ENCODE peak calls at places on chromosomes 12 and 14, in seven cellular contexts. Q is sigmoid colon, M is stomach, X is tibial nerve, T is A549, I is transverse colon, Z is HepG2. V is an unnamed sample.

GRCh38 chr12:92987846-92988621 is 58.9 kb upstream of the EEA1 start:
- DNase-seq in Q (no peak), M (no peak), X (no peak), T (no peak), I (peak; percentile 50), Z (peak; percentile 45), V (no peak)

GRCh38 chr12:114789821-114790220 is 105.8 kb upstream of the TBX3 start:
- DNase-seq in Q (no peak), M (no peak), X (no peak), T (no peak), I (no peak), Z (no peak), V (no peak)

GRCh38 chr12:47882796-47883546 is 21.8 kb downstream of the VDR start:
- DNase-seq in Q (peak; percentile 64), M (peak; percentile 42), X (no peak), T (no peak), I (peak; percentile 59), Z (no peak), V (no peak)

GRCh38 chr12:101407438-101408345 is at the start of gene ARL1:
- DNase-seq in Q (peak; percentile 91), M (peak; percentile 87), X (peak; percentile 78), T (peak; percentile 87), I (peak; percentile 89), Z (peak; percentile 79), V (peak; percentile 90)

GRCh38 chr12:67650127-67650495 is 1.6 kb downstream of the DYRK2 start:
- DNase-seq in Q (no peak), M (no peak), X (peak; percentile 15), T (peak; percentile 19), I (no peak), Z (no peak), V (no peak)

GRCh38 chr12:8629486-8630033 is 16.9 kb upstream of the AICDA start:
- DNase-seq in Q (no peak), M (no peak), X (no peak), T (no peak), I (no peak), Z (no peak), V (no peak)

GRCh38 chr12:28498850-28499249 is 308.6 kb downstream of the CCDC91 start:
- DNase-seq in Q (no peak), M (no peak), X (no peak), T (no peak), I (no peak), Z (no peak), V (no peak)

GRCh38 chr12:107196681-107197080 is 103.3 kb upstream of the CRY1 start:
- DNase-seq in Q (no peak), M (no peak), X (no peak), T (no peak), I (no peak), Z (no peak), V (no peak)

GRCh38 chr14:74667758-74668157 is 45.1 kb downstream of the AREL1 start:
- DNase-seq in Q (no peak), M (no peak), X (no peak), T (no peak), I (no peak), Z (no peak), V (no peak)

GRCh38 chr14:95507174-95507573 is 9.3 kb downstream of the SYNE3 start:
- DNase-seq in Q (peak; percentile 88), M (peak; percentile 67), X (peak; percentile 66), T (no peak), I (peak; percentile 53), Z (no peak), V (peak; percentile 89)

GRCh38 chr12:52969828-52970569 is 21.1 kb downstream of the KRT18 start:
- DNase-seq in Q (no peak), M (peak; percentile 91), X (no peak), T (no peak), I (peak; percentile 85), Z (peak; percentile 82), V (no peak)

GRCh38 chr12:67222302-67222701 is 46.9 kb upstream of the CAND1 start:
- DNase-seq in Q (no peak), M (no peak), X (no peak), T (no peak), I (no peak), Z (no peak), V (no peak)

GRCh38 chr14:105187935-105188524 is 6.9 kb upstream of the NUDT14 start:
- DNase-seq in Q (no peak), M (peak; percentile 44), X (no peak), T (no peak), I (peak; percentile 56), Z (no peak), V (no peak)

GRCh38 chr12:57459750-57460400 is at the start of gene GLI1:
- DNase-seq in Q (no peak), M (no peak), X (peak; percentile 41), T (peak; percentile 67), I (no peak), Z (no peak), V (no peak)

GRCh38 chr12:91924827-91925226 is 220.8 kb downstream of the BTG1 start:
- DNase-seq in Q (no peak), M (no peak), X (no peak), T (no peak), I (no peak), Z (no peak), V (no peak)

DNA sequence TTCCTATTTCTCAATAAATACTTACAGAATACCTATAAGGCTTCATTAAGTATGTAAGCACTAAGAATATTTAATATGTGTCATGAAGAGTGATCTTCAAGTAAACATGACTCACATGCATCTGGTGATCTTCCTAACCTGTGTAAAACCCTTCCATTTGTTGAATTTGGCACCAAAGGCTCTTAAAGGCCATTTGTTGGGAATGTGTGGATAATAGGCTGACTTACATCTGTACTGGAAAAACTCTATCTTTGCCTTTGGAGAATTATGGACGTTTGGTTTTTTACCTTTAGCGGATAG is 104.7 kb upstream of the AMN1 start:
- DNase-seq in Q (no peak), M (no peak), X (no peak), T (no peak), I (no peak), Z (no peak), V (no peak)
- TF ChIP-seq EP300 in Q (no peak), M (no peak), X (no peak), T (no peak), I (no peak), Z (no peak), V (no peak)

GRCh38 chr12:105983622-105984325 is 155.0 kb downstream of the NUAK1 start:
- DNase-seq in Q (no peak), M (no peak), X (no peak), T (no peak), I (no peak), Z (no peak), V (no peak)

GRCh38 chr12:105985383-105985782 is 153.4 kb downstream of the NUAK1 start:
- DNase-seq in Q (no peak), M (no peak), X (no peak), T (no peak), I (no peak), Z (no peak), V (no peak)

GRCh38 chr12:105987687-105988035 is 151.1 kb downstream of the NUAK1 start:
- DNase-seq in Q (no peak), M (no peak), X (no peak), T (no peak), I (no peak), Z (no peak), V (no peak)

GRCh38 chr12:105982022-105982421 is 156.7 kb downstream of the NUAK1 start:
- DNase-seq in Q (no peak), M (no peak), X (no peak), T (no peak), I (no peak), Z (no peak), V (no peak)

DNA sequence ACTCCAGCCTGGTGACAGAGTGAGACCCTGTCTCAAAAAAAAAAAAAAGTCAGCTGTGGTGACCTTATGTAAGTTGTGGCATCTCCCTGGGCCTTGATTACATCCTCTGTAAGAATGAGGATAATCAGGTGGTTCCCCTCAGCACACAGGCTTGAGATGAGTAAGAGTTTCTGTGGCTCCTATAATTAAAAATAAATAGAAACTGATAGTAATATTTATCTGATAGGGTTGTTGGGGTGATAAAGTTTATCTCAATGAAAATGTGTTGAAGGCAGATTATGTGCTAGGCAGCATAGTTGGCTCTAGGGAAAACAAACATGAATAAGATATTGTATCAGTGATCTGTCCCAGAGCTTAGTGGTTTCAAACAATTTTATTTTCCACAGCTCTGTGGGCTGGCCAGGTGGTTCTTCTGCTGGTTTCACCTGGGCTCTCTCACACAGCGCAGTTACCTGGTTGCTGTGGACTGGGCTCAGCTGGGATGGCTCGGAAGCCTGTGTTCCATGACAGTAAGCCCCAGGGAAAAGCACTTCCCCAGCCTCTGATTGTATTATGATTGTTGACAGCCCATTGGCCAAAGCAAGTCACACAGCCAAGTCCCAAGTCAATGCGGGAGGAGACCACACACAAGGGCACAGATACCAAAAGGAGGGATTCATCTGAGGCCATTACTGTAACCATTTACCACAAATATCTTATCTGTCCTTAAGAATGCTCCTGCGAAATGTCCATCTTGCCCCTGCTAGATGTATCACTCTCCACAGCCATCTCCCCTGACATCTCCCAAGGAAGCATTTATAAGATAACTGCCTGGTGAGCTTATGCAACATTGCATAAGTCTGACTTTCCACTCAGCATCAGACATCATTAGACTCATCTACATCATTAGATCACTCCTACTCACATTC is 151.7 kb downstream of the NUAK1 start:
- DNase-seq in Q (no peak), M (no peak), X (no peak), T (no peak), I (no peak), Z (no peak), V (no peak)
- TF ChIP-seq EP300 in Q (no peak), M (no peak), X (no peak), T (no peak), I (no peak), Z (no peak), V (no peak)

DNA sequence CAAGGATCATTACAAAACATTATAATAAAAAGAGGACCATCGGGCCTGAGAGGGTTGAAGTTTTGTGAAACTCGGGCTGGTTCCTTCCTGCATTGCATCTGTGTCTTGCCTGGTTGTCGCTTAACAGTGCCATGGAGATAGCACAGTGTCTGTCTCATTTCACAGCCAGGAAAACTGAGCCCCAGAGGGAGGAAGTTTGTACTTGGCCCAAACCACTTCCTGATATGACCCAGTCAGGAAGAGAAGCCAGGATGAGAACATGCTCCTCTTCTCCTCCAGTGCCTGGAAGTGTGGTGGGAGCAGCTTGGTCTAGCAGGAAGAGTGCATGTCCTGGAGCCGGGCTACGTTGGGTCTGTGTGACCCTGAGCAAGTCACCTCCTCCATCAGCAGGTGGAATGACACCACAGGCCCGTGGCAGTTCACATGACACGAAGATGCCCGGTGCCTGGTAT is 41.5 kb downstream of the EVL start:
- DNase-seq in Q (peak; percentile 54), M (no peak), X (no peak), T (no peak), I (no peak), Z (no peak), V (peak; percentile 36)
- TF ChIP-seq EP300 in Q (no peak), M (no peak), X (no peak), T (no peak), I (no peak), Z (no peak), V (no peak)

GRCh38 chr12:12611512-12612306 is at the start of gene CREBL2:
- DNase-seq in Q (peak; percentile 97), M (peak; percentile 92), X (peak; percentile 90), T (peak; percentile 93), I (peak; percentile 93), Z (peak; percentile 95), V (peak; percentile 97)
- TF ChIP-seq EP300 in Q (peak; percentile 28), M (peak; percentile 67), X (peak; percentile 99), T (no peak), I (no peak), Z (peak; percentile 53), V (peak; percentile 12)

V was measured in suprapubic skin.